ENCODE peak calls at places on chromosomes 13 and 19, in seven cellular contexts. F is PC-9, V is heart left ventricle, H is pancreas, J is GM12878, A is hepatocyte, Y is adrenal gland. L is an unnamed sample. For H3K27me3, the result is how much of the 10 kb centered on the place peaks cover.

GRCh38 chr13:28657784-28658538 is 969 bp upstream of the POMP start:
- DNase-seq in H (no peak), Y (no peak), J (peak), A (peak), V (no peak), F (no peak), L (no peak)

GRCh38 chr13:35860661-35861060 is 270.5 kb downstream of the DCLK1 start:
- DNase-seq in J (no peak), Y (no peak), F (no peak), H (no peak), A (no peak), V (no peak), L (no peak)

GRCh38 chr13:43664700-43665191 is 122.0 kb downstream of the ENOX1 start:
- DNase-seq in Y (peak), F (peak), A (peak), V (peak), J (no peak), H (peak), L (no peak)

GRCh38 chr19:1619094-1619439 is 13.8 kb upstream of the UQCR11 start:
- DNase-seq in V (no peak), J (no peak), F (no peak), A (no peak), H (no peak), Y (no peak), L (no peak)

GRCh38 chr19:44846455-44847143 is 502 bp downstream of the NECTIN2 start:
- DNase-seq in A (peak), V (peak), J (no peak), H (peak), Y (peak), F (no peak), L (no peak)

GRCh38 chr13:20993661-20994440 is 67.5 kb downstream of the LATS2 start:
- DNase-seq in Y (no peak), F (no peak), A (no peak), H (no peak), V (no peak), J (no peak), L (no peak)

GRCh38 chr13:51246411-51247298 is 24.5 kb downstream of the FAM124A start:
- DNase-seq in H (peak), Y (no peak), F (no peak), A (no peak), V (peak), J (no peak), L (no peak)

GRCh38 chr19:46674416-46675178 is 13.6 kb upstream of the DACT3 start:
- DNase-seq in F (no peak), J (no peak), V (no peak), H (no peak), Y (no peak), A (no peak), L (no peak)

GRCh38 chr19:45884682-45885555 is 1.0 kb downstream of the IRF2BP1 start:
- DNase-seq in V (peak), Y (no peak), J (no peak), H (peak), F (peak), A (no peak), L (no peak)

GRCh38 chr13:23858586-23858985 is 30.6 kb downstream of the MIPEP start:
- DNase-seq in A (no peak), F (no peak), Y (no peak), J (no peak), H (no peak), V (no peak), L (no peak)

GRCh38 chr13:114140131-114140908 is 7.9 kb upstream of the RASA3 start:
- DNase-seq in A (no peak), J (no peak), V (no peak), F (no peak), H (no peak), Y (no peak), L (no peak)

GRCh38 chr19:2251577-2252480 is 2.7 kb downstream of the AMH start:
- DNase-seq in V (no peak), H (no peak), Y (no peak), A (no peak), F (no peak), J (no peak), L (no peak)

GRCh38 chr19:5145521-5146511 is 176.9 kb downstream of the KDM4B start:
- DNase-seq in J (no peak), V (no peak), H (no peak), Y (no peak), A (no peak), F (no peak), L (no peak)

GRCh38 chr19:43476606-43477005 is 11.2 kb upstream of the LYPD3 start:
- DNase-seq in Y (no peak), V (no peak), A (no peak), J (no peak), F (peak), H (no peak), L (no peak)

GRCh38 chr19:30481823-30482222 is 109.6 kb downstream of the ZNF536 start:
- DNase-seq in F (no peak), V (no peak), A (no peak), J (no peak), Y (no peak), H (no peak), L (no peak)

GRCh38 chr19:50264483-50265186 is 61.2 kb downstream of the MYH14 start:
- DNase-seq in H (no peak), A (no peak), F (no peak), J (no peak), Y (no peak), V (no peak), L (no peak)

GRCh38 chr13:114142640-114143490 is 10.4 kb upstream of the RASA3 start:
- DNase-seq in H (peak), V (peak), A (no peak), Y (no peak), F (no peak), J (no peak), L (no peak)

GRCh38 chr13:83980322-83980721 is 98.0 kb upstream of the SLITRK1 start:
- DNase-seq in A (no peak), H (no peak), J (no peak), F (no peak), V (no peak), Y (no peak), L (no peak)

GRCh38 chr19:17304386-17305047 is 1.2 kb upstream of the MRPL34 start:
- DNase-seq in J (no peak), V (no peak), Y (no peak), F (no peak), H (no peak), A (no peak), L (no peak)

GRCh38 chr13:113367771-113368170 is 3.8 kb upstream of the GRTP1 start:
- DNase-seq in A (no peak), H (no peak), J (no peak), Y (no peak), V (peak), F (no peak), L (peak)

GRCh38 chr13:30346159-30346788 is 38.9 kb upstream of the KATNAL1 start:
- DNase-seq in A (no peak), V (no peak), F (no peak), J (peak), Y (no peak), H (no peak), L (no peak)

GRCh38 chr13:82341116-82341515 is 1541.2 kb downstream of the SLITRK1 start:
- DNase-seq in H (no peak), F (no peak), J (no peak), Y (no peak), V (no peak), A (no peak), L (no peak)

GRCh38 chr19:2805991-2806649 is 13.5 kb upstream of the ZNF554 start:
- DNase-seq in A (no peak), J (no peak), V (no peak), Y (no peak), F (no peak), H (no peak), L (no peak)

GRCh38 chr13:33224191-33224590 is 61.4 kb downstream of the STARD13 start:
- DNase-seq in V (no peak), H (no peak), A (no peak), J (no peak), F (no peak), Y (no peak), L (no peak)

GRCh38 chr19:58128041-58128685 is 22.4 kb downstream of the ZNF329 start:
- DNase-seq in F (no peak), V (no peak), J (no peak), A (no peak), Y (no peak), H (no peak), L (no peak)

GRCh38 chr13:44930907-44931676 is 58.2 kb downstream of the NUFIP1 start:
- DNase-seq in A (no peak), Y (no peak), F (peak), H (no peak), J (no peak), V (no peak), L (no peak)

GRCh38 chr13:76879211-76879875 is 6.9 kb downstream of the KCTD12 start:
- DNase-seq in J (peak), A (peak), F (no peak), V (peak), H (no peak), Y (peak), L (peak)

GRCh38 chr19:12907166-12907565 is 11.9 kb downstream of the SYCE2 start:
- DNase-seq in H (no peak), Y (no peak), F (no peak), V (no peak), J (no peak), A (no peak), L (no peak)

GRCh38 chr19:45076851-45077730 is 813 bp upstream of the ZNF296 start:
- DNase-seq in J (no peak), V (no peak), Y (no peak), A (no peak), H (no peak), F (no peak), L (no peak)

GRCh38 chr19:50314724-50315700 is 14.2 kb downstream of the KCNC3 start:
- DNase-seq in J (no peak), H (no peak), Y (no peak), F (no peak), A (no peak), V (no peak), L (no peak)

GRCh38 chr13:44876782-44877324 is 112.4 kb downstream of the NUFIP1 start:
- DNase-seq in F (no peak), Y (no peak), V (no peak), H (no peak), A (no peak), J (no peak), L (no peak)

GRCh38 chr19:43446746-43447489 is 18.5 kb downstream of the LYPD3 start:
- DNase-seq in J (no peak), V (peak), F (peak), H (peak), A (peak), Y (peak), L (peak)

GRCh38 chr13:97914537-97914936 is 38.9 kb upstream of the IPO5 start:
- DNase-seq in A (no peak), F (no peak), H (no peak), V (no peak), Y (no peak), J (no peak), L (no peak)

GRCh38 chr19:45863840-45864628 is at the start of gene FOXA3:
- DNase-seq in A (peak), H (peak), Y (no peak), J (no peak), F (no peak), V (peak), L (no peak)

GRCh38 chr13:57045816-57046691 is 94.7 kb upstream of the PRR20A start:
- DNase-seq in H (no peak), A (peak), F (no peak), V (no peak), Y (no peak), J (no peak), L (no peak)

GRCh38 chr13:112325941-112326645 is 50.1 kb upstream of the SPACA7 start:
- DNase-seq in F (no peak), A (peak), H (no peak), Y (no peak), V (no peak), J (no peak), L (no peak)
- H3K27me3 ChIP-seq in F (half or more), A (under half), H (under half), Y (under half), V (under half), J (under half), L (under half)

GRCh38 chr19:8256276-8257051 is 47.3 kb downstream of the CERS4 start:
- DNase-seq in H (no peak), F (peak), Y (no peak), V (no peak), J (no peak), A (no peak), L (no peak)
- H3K4me3 ChIP-seq in H (no peak), F (no peak), Y (no peak), V (no peak), J (no peak), A (no peak), L (no peak)

DNA sequence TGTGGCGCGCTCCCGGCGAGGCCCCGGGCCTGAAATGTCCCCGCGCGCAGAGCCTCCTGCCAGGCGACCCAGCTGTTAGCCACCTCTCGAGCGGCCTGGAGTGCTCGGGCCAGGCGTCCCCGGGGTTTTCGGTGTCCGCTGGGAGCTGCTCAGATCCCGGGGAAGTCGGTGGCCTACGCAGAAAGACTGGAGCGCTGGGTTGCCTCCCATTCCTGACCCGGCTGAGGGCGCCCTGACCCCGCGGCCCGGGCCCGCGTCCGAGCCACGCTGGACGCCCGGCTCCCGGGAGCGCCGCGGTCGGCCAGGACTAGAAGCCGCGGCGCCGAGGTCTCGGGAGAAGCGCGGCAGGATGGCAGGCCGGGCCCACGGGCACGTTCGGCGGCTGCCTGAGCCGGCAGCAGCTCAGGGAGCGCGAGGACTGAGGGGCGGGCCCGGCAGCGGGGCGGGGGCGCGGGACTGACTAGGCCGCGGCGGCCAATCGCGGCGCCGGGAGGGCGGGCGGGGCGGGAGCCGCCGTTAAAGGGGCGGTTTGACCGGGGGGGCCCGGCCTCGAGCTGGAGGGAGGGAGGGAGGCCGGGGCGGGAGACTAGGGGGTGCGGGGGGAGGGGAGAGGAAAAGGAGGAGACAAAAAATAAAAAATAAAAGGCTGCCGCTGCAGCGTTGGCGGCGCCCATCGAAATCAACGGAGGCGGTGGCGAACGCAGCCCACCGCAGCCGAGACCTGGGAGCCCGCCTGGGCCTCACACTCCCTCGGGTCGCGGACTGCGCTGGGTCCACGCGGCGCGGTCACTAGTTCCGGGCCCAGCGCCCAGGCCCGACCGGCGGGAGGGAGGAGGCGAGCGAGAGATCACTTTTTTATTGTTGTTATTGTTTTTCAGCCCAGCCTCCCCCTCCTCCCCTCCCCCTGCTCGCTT is 1.1 kb upstream of the ZIC2 start:
- DNase-seq in H (peak), A (peak), J (no peak), F (peak), Y (peak), V (peak), L (peak)
- H3K27ac ChIP-seq in H (no peak), A (no peak), J (no peak), F (peak), Y (no peak), V (no peak), L (no peak)

GRCh38 chr19:41511628-41512027 is 64.3 kb upstream of the CEACAM21 start:
- DNase-seq in J (no peak), Y (no peak), H (no peak), A (no peak), F (no peak), V (no peak), L (no peak)
- H3K27me3 ChIP-seq in J (under half), Y (under half), H (under half), A (under half), F (half or more), V (under half), L (under half)

GRCh38 chr13:31968473-31968872 is 63.1 kb upstream of the FRY start:
- DNase-seq in A (peak), H (no peak), V (peak), J (no peak), F (no peak), Y (no peak), L (no peak)
- H3K4me3 ChIP-seq in A (no peak), H (no peak), V (no peak), J (no peak), F (no peak), Y (no peak), L (no peak)

DNA sequence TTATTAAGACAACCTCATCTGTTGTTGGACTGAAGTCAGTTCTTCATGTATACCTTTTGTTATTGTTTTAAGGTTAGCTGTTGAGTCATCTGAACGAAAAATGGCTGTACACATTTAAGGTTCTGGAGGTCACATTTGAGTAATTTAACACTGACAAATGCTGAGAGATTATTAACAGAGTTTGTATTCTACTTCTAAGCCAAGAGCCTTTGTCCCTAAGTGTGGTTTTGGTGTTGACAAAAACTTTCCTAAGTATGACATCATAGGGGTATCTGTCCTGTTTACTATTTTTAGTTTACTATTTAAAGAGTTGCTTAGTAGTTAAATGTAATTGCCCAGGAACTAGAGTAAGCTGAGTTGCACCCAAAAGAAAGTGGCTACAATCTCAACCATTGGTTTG is 71.9 kb downstream of the CDK8 start:
- DNase-seq in J (peak), F (no peak), H (no peak), V (no peak), A (no peak), Y (no peak), L (no peak)
- H3K27ac ChIP-seq in J (no peak), F (no peak), H (no peak), V (peak), A (no peak), Y (no peak), L (no peak)

L was measured in ascending aorta.